ENCODE peak calls at places on chromosomes 5 and 9, in six cellular contexts. X is heart right ventricle, G is BE2C, F is MM.1S, H is thyroid gland, L is WERI-Rb-1. R is an unnamed sample.

GRCh38 chr9:106726070-106726815 is 136.7 kb upstream of the ZNF462 start:
- DNase-seq in L (no peak), H (no peak), G (no peak), X (peak; percentile 40), F (no peak), R (no peak)

GRCh38 chr5:170844651-170845050 is 17.2 kb upstream of the RANBP17 start:
- DNase-seq in H (no peak), X (no peak), G (no peak), L (no peak), F (peak; percentile 67), R (no peak)

GRCh38 chr5:147101654-147102053 is 133.2 kb upstream of the STK32A start:
- DNase-seq in F (no peak), X (no peak), H (no peak), L (no peak), G (peak; percentile 39), R (no peak)

GRCh38 chr5:113034182-113034773 is 57.7 kb downstream of the DCP2 start:
- DNase-seq in L (no peak), G (peak; percentile 33), F (no peak), H (no peak), X (peak; percentile 35), R (no peak)

GRCh38 chr5:4189317-4189716 is 593.7 kb downstream of the IRX1 start:
- DNase-seq in F (no peak), G (no peak), H (no peak), X (no peak), L (no peak), R (no peak)

GRCh38 chr9:114317665-114318357 is 5.1 kb upstream of the ORM1 start:
- DNase-seq in X (no peak), L (peak; percentile 2), G (no peak), H (no peak), F (no peak), R (no peak)

GRCh38 chr9:86487222-86487841 is 133.1 kb upstream of the TUT7 start:
- DNase-seq in L (no peak), X (no peak), H (no peak), F (peak; percentile 53), G (no peak), R (no peak)

GRCh38 chr9:114805670-114806551 is at the start of gene TNFSF15:
- DNase-seq in H (peak; percentile 73), F (peak; percentile 93), X (no peak), G (no peak), L (peak; percentile 22), R (peak; percentile 22)

GRCh38 chr9:108783318-108784127 is 72.3 kb downstream of the ACTL7B start:
- DNase-seq in G (no peak), X (peak; percentile 55), L (peak; percentile 24), F (no peak), H (no peak), R (no peak)

GRCh38 chr9:132141948-132142594 is 19.8 kb upstream of the NTNG2 start:
- DNase-seq in H (no peak), X (no peak), G (no peak), L (no peak), F (no peak), R (no peak)

GRCh38 chr5:121967187-121967586 is 5.4 kb downstream of the SRFBP1 start:
- DNase-seq in H (no peak), L (no peak), F (peak; percentile 28), G (no peak), X (no peak), R (no peak)

GRCh38 chr5:55232194-55232984 is 1.0 kb downstream of the CCNO start:
- DNase-seq in L (peak; percentile 67), H (peak; percentile 56), F (no peak), G (peak; percentile 21), X (no peak), R (peak; percentile 37)

GRCh38 chr5:79236970-79237734 is 1.2 kb downstream of the JMY start:
- DNase-seq in G (peak; percentile 47), L (peak; percentile 26), H (peak; percentile 68), F (peak; percentile 64), X (peak; percentile 17), R (peak; percentile 65)

GRCh38 chr5:139561655-139562451 is 714 bp downstream of the UBE2D2 start:
- DNase-seq in F (peak; percentile 44), H (peak; percentile 47), G (peak; percentile 57), X (no peak), L (peak; percentile 26), R (peak; percentile 76)

GRCh38 chr9:107919263-107919662 is 429.7 kb upstream of the KLF4 start:
- DNase-seq in H (no peak), G (no peak), L (no peak), X (no peak), F (no peak), R (no peak)

GRCh38 chr9:82117528-82117927 is 129.0 kb downstream of the SPATA31D1 start:
- DNase-seq in X (no peak), H (no peak), G (no peak), F (no peak), L (no peak), R (no peak)

GRCh38 chr5:140221697-140222223 is 46.8 kb downstream of the CYSTM1 start:
- DNase-seq in G (no peak), H (peak; percentile 29), F (peak; percentile 41), X (no peak), L (no peak), R (no peak)

GRCh38 chr5:172754957-172755356 is 16.0 kb downstream of the DUSP1 start:
- DNase-seq in G (no peak), F (no peak), H (no peak), X (no peak), L (no peak), R (no peak)

GRCh38 chr9:126204708-126205225 is 121.9 kb upstream of the MVB12B start:
- DNase-seq in F (no peak), L (no peak), G (no peak), X (no peak), H (no peak), R (no peak)

GRCh38 chr9:134287591-134288518 is 38.4 kb upstream of the RXRA start:
- DNase-seq in X (no peak), L (peak; percentile 82), F (no peak), H (no peak), G (peak; percentile 55), R (no peak)

GRCh38 chr9:137550958-137551655 is 572 bp upstream of the MRPL41 start:
- DNase-seq in H (peak; percentile 74), G (no peak), F (no peak), L (peak; percentile 87), X (no peak), R (peak; percentile 76)

GRCh38 chr9:101369286-101369685 is 15.5 kb downstream of the BAAT start:
- DNase-seq in G (no peak), X (no peak), F (no peak), L (no peak), H (no peak), R (no peak)

GRCh38 chr5:176620333-176620981 is 9.9 kb downstream of the SNCB start:
- DNase-seq in H (no peak), L (no peak), G (no peak), F (no peak), X (no peak), R (no peak)

GRCh38 chr5:179378441-179379271 is 33.4 kb upstream of the ADAMTS2 start:
- DNase-seq in X (no peak), L (no peak), F (no peak), H (no peak), G (no peak), R (no peak)

GRCh38 chr5:68176253-68176652 is 39.3 kb upstream of the PIK3R1 start:
- DNase-seq in G (no peak), H (no peak), X (no peak), F (no peak), L (no peak), R (no peak)
- H3K36me3 ChIP-seq in G (no peaks in the 10 kb centered on the region), H (no peaks in the 10 kb centered on the region), X (no peaks in the 10 kb centered on the region), F (no peaks in the 10 kb centered on the region), L (no peaks in the 10 kb centered on the region), R (no peaks in the 10 kb centered on the region)

DNA sequence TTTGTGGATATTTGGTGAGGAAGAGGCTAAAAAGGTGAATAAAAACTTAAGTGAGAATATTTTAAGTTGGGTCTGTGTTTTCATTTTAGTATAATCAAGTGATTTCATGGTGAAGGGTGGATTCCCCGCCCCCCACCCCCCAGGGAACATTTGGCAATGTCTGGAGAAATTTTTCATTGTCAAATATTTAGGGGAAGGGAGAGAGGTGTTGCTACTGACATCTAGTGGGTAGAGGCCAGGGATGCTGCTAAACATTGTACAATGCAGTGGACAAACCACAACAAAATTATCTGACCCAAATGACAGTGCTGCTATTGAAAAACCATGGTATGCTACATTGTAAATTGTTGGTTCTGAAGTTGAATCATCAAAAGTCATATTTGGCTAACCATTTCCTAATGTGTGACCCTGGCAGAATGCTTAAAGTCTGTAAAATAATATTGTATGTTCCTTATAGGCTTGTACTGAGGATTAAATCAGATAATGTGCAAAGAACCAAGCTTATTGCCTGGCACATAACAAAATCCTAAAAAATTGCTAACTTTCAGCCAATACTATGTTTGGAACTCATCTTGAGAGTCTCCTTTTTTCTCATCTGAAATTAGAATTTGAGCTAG is 5.6 kb downstream of the C5orf24 start:
- DNase-seq in F (no peak), G (peak; percentile 21), L (no peak), X (no peak), H (no peak), R (no peak)
- TF ChIP-seq CTCF in F (peak; percentile 55), G (peak; percentile 67), L (peak; percentile 34), X (peak; percentile 48), H (no peak), R (peak; percentile 49)

GRCh38 chr5:89728750-89729149 is 680.8 kb downstream of the CETN3 start:
- DNase-seq in H (peak; percentile 77), G (no peak), X (peak; percentile 24), L (no peak), F (no peak), R (no peak)
- H3K4me3 ChIP-seq in H (no peak overlapping the region), G (no peak overlapping the region), X (no peak overlapping the region), L (no peak overlapping the region), F (no peak overlapping the region), R (no peak overlapping the region)

DNA sequence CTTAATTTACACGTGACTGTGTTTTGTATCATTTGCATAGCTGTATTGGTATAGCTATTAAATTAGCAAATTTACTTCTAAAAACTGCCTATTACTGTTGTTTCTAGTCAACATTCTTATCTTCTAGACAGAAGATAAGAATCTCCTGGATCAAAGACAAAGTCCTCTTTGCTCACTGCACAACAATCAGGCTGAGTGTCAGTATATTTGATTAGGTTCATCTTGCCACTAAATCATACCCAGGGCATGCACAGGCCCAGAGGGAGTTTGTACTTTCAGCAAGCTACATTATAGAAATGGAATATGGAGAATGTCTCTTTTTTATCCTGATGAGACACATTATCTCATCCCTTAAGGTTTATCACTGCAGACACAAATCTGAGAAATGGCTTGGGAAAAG is 579.1 kb downstream of the SLCO4C1 start:
- DNase-seq in X (no peak), L (no peak), F (no peak), G (no peak), H (no peak), R (no peak)
- H3K36me3 ChIP-seq in X (no peaks in the 10 kb centered on the region), L (no peaks in the 10 kb centered on the region), F (no peaks in the 10 kb centered on the region), G (no peaks in the 10 kb centered on the region), H (no peaks in the 10 kb centered on the region), R (no peaks in the 10 kb centered on the region)

GRCh38 chr5:109690456-109691247 is 925 bp downstream of the MAN2A1 start:
- DNase-seq in X (peak; percentile 74), F (peak; percentile 79), L (peak; percentile 65), G (peak; percentile 68), H (peak; percentile 73), R (peak; percentile 51)
- TF ChIP-seq CTCF in X (peak; percentile 94), F (peak; percentile 75), L (peak; percentile 72), G (peak; percentile 79), H (peak; percentile 38), R (peak; percentile 76)

DNA sequence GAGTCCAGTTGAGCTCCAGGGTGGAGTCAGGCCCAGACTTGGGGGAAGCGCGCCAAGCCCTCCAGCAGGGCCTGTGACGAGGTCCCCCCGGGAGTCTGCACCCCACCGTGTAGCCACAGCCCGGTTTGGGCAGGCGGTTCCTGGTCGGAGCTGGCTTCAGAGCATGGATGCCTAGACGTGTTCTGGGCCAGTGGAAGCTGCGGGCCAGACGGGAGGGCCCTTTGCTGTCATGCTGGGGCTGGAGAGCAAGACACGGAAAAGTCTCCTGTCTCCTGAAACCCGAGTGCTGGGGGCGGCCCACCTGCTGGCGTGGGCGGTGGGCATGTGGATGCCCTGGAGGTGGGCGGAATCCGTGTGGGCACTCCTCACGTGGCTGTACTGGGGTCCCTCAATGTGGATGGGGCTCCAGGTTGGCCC is 1.9 kb downstream of the GPSM1 start:
- DNase-seq in X (no peak), G (no peak), H (no peak), F (no peak), L (no peak), R (no peak)
- H3K4me3 ChIP-seq in X (peak overlapping the region; percentile 91), G (peak overlapping the region; percentile 80), H (no peak overlapping the region), F (no peak overlapping the region), L (peak overlapping the region; percentile 72), R (no peak overlapping the region)

R was measured in GM06990.